ENCODE peak calls at places on chromosome X, in seven cellular contexts. Z is IMR-90; A is astrocyte of the spinal cord; D is GM23338; K is neural crest cell; G is A549; T is CD4-positive, alpha-beta T cell. O is an unnamed sample.

GRCh38 chrX:132226169-132226568 is 6.9 kb upstream of the RAP2C start:
- DNase-seq in Z (peak; percentile 15), A (no peak), D (peak; percentile 38), K (no peak), G (no peak), T (no peak), O (no peak)

GRCh38 chrX:153777261-153778090 is 3.4 kb upstream of the SRPK3 start:
- DNase-seq in Z (no peak), A (no peak), D (no peak), K (no peak), G (no peak), T (no peak), O (no peak)

GRCh38 chrX:14501312-14501711 is 28.0 kb upstream of the GLRA2 start:
- DNase-seq in Z (no peak), A (peak; percentile 4), D (no peak), K (no peak), G (no peak), T (no peak), O (no peak)

GRCh38 chrX:3346436-3347329 is at the start of gene MXRA5:
- DNase-seq in Z (peak; percentile 11), A (peak; percentile 61), D (peak; percentile 46), K (peak; percentile 11), G (no peak), T (no peak), O (peak; percentile 78)

GRCh38 chrX:141619336-141619735 is 29.8 kb downstream of the SPANXA2 start:
- DNase-seq in Z (peak; percentile 42), A (peak; percentile 7), D (no peak), K (no peak), G (no peak), T (no peak), O (no peak)

GRCh38 chrX:136907626-136908025 is 27.1 kb upstream of the RBMX start:
- DNase-seq in Z (no peak), A (no peak), D (no peak), K (no peak), G (no peak), T (no peak), O (no peak)

GRCh38 chrX:9279271-9279596 is 185.6 kb upstream of the TBL1X start:
- DNase-seq in Z (peak; percentile 55), A (peak; percentile 22), D (no peak), K (no peak), G (no peak), T (no peak), O (no peak)

GRCh38 chrX:133005038-133005437 is 46.6 kb upstream of the HS6ST2 start:
- DNase-seq in Z (peak; percentile 1), A (peak; percentile 5), D (peak; percentile 29), K (peak; percentile 18), G (no peak), T (no peak), O (no peak)

GRCh38 chrX:53445977-53446376 is 11.8 kb upstream of the HSD17B10 start:
- DNase-seq in Z (peak; percentile 30), A (peak; percentile 35), D (peak; percentile 76), K (peak; percentile 23), G (peak; percentile 53), T (peak; percentile 26), O (no peak)

GRCh38 chrX:77639820-77640219 is 146.2 kb downstream of the ATRX start:
- DNase-seq in Z (no peak), A (no peak), D (no peak), K (no peak), G (no peak), T (no peak), O (no peak)

GRCh38 chrX:131728295-131729145 is 184.6 kb downstream of the OR13H1 start:
- DNase-seq in Z (peak; percentile 86), A (peak; percentile 89), D (no peak), K (no peak), G (peak; percentile 76), T (no peak), O (no peak)

GRCh38 chrX:68843992-68844391 is 15.2 kb downstream of the EFNB1 start:
- DNase-seq in Z (no peak), A (no peak), D (no peak), K (no peak), G (no peak), T (no peak), O (no peak)

GRCh38 chrX:69285401-69285871 is 120.2 kb upstream of the PJA1 start:
- DNase-seq in Z (no peak), A (no peak), D (no peak), K (no peak), G (no peak), T (no peak), O (no peak)

GRCh38 chrX:46628406-46629371 is 55.1 kb downstream of the CHST7 start:
- DNase-seq in Z (peak; percentile 62), A (peak; percentile 53), D (no peak), K (no peak), G (no peak), T (no peak), O (no peak)

GRCh38 chrX:14267224-14267623 is 237.5 kb upstream of the GEMIN8 start:
- DNase-seq in Z (no peak), A (no peak), D (no peak), K (no peak), G (no peak), T (no peak), O (no peak)

GRCh38 chrX:80556148-80556547 is 135.9 kb downstream of the TENT5D start:
- DNase-seq in Z (no peak), A (no peak), D (no peak), K (no peak), G (no peak), T (no peak), O (no peak)

GRCh38 chrX:41293269-41293668 is 40.7 kb upstream of the DDX3X start:
- DNase-seq in Z (no peak), A (no peak), D (peak; percentile 58), K (no peak), G (peak; percentile 53), T (no peak), O (no peak)

GRCh38 chrX:108494416-108495095 is 54.9 kb downstream of the COL4A5 start:
- DNase-seq in Z (peak; percentile 17), A (peak; percentile 45), D (no peak), K (no peak), G (no peak), T (no peak), O (no peak)

GRCh38 chrX:71823391-71824057 is 60.4 kb downstream of the CXorf49B start:
- DNase-seq in Z (no peak), A (no peak), D (no peak), K (no peak), G (no peak), T (no peak), O (no peak)

GRCh38 chrX:68254738-68255645 is 178.3 kb downstream of the OPHN1 start:
- DNase-seq in Z (peak; percentile 3), A (no peak), D (no peak), K (no peak), G (peak; percentile 49), T (no peak), O (no peak)

GRCh38 chrX:135536883-135537282 is 16.4 kb downstream of the INTS6L start:
- DNase-seq in Z (no peak), A (no peak), D (no peak), K (no peak), G (no peak), T (no peak), O (no peak)

GRCh38 chrX:2272337-2272736 is 228.4 kb downstream of the DHRSX start:
- DNase-seq in Z (no peak), A (no peak), D (peak; percentile 26), K (no peak), G (no peak), T (no peak), O (no peak)

GRCh38 chrX:50814701-50815476 is 895 bp upstream of the SHROOM4 start:
- DNase-seq in Z (peak; percentile 31), A (no peak), D (no peak), K (no peak), G (no peak), T (no peak), O (no peak)

GRCh38 chrX:119984652-119985051 is 41.1 kb upstream of the NKAP start:
- DNase-seq in Z (no peak), A (no peak), D (no peak), K (no peak), G (no peak), T (no peak), O (no peak)

GRCh38 chrX:119983494-119983893 is 39.9 kb upstream of the NKAP start:
- DNase-seq in Z (no peak), A (no peak), D (no peak), K (no peak), G (no peak), T (no peak), O (no peak)

GRCh38 chrX:119986203-119986602 is 42.7 kb upstream of the NKAP start:
- DNase-seq in Z (no peak), A (no peak), D (no peak), K (no peak), G (no peak), T (no peak), O (no peak)

GRCh38 chrX:119982145-119982544 is 38.6 kb upstream of the NKAP start:
- DNase-seq in Z (no peak), A (no peak), D (no peak), K (no peak), G (no peak), T (no peak), O (no peak)

GRCh38 chrX:119981286-119982070 is 37.9 kb upstream of the NKAP start:
- DNase-seq in Z (peak; percentile 5), A (no peak), D (peak; percentile 73), K (peak; percentile 26), G (peak; percentile 47), T (no peak), O (no peak)
- TF ChIP-seq CTCF in Z (peak; percentile 44), A (peak; percentile 56), D (peak; percentile 69), K (peak; percentile 65), G (peak; percentile 51), T (no peak), O (peak; percentile 75)

GRCh38 chrX:40173662-40174593 is 76.2 kb upstream of the BCOR start:
- DNase-seq in Z (no peak), A (no peak), D (peak; percentile 55), K (no peak), G (no peak), T (no peak), O (no peak)
- TF ChIP-seq CTCF in Z (no peak), A (no peak), D (no peak), K (no peak), G (no peak), T (no peak), O (no peak)

DNA sequence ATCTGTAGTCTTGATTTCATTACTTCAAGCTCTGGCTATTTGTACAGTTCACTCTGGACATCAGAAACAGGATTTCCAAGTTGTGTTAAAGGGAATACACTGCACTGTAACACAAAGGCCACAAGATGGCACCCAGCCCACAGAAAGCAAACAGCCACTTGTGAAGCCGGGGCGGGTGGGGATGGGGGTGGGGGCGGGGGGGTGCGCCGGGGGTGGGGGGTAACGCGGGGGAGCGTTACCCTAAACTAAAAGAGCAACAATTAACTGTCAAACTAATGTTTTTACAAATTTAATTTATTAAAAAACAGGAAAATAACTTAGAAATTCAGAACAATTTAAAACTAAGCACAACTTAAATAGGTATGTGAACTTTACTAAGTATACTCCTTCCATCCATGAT is 27.3 kb downstream of the PRDX4 start:
- DNase-seq in Z (peak; percentile 57), A (peak; percentile 54), D (peak; percentile 55), K (peak; percentile 39), G (peak; percentile 77), T (peak; percentile 29), O (no peak)
- TF ChIP-seq CTCF in Z (peak; percentile 61), A (peak; percentile 59), D (peak; percentile 28), K (peak; percentile 77), G (peak; percentile 58), T (peak; percentile 20), O (peak; percentile 86)

DNA sequence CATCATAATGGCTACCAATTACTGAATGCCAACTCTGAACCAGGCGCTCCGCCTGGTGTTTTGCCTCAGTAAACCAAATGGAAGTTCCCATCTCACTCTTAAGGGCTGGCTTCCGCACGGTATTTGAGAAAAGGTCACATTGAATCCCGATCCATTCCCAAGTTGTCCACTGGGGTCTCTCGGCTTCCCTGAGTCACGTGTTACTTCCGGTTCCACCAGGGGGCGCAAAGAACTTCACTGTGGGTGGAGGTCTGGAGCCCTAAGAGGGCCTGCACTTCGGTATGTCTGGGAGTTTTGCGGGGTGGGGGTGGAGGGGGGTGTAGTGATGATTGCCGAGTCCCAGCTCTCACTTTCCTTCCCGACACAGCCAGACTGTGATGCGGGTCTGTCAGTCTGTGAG is 13.4 kb upstream of the NHS start:
- DNase-seq in Z (no peak), A (no peak), D (peak; percentile 86), K (peak; percentile 38), G (peak; percentile 52), T (no peak), O (no peak)
- TF ChIP-seq CTCF in Z (peak; percentile 37), A (peak; percentile 33), D (peak; percentile 69), K (peak; percentile 57), G (no peak), T (no peak), O (peak; percentile 69)

O was measured in type B pancreatic cell.